ENCODE peak calls at places on chromosomes 7 and 10, in nine cellular contexts. P is NCI-H69; O is stimulated activated CD8-positive, alpha-beta memory T cell treated with anti-CD3 and anti-CD28 coated beads, Interleukin-7, amount 100 ng/mL, for 1 hour; E is iris pigment epithelial cell; T is CD4-positive, alpha-beta T cell; V is iPS-NIHi11; B is sciatic nerve; W is activated naive CD8-positive, alpha-beta T cell treated with anti-CD3 and anti-CD28 coated beads, Interleukin-2, amount 10 ng/mL, durations not matched to agents 7 days and 5 days; X is effector memory CD8-positive, alpha-beta T cell. M is an unnamed sample.

GRCh38 chr7:1918063-1918645 is 248.1 kb downstream of the ELFN1 start:
- DNase-seq in P (no peak), O (no peak), E (no peak), T (no peak), V (no peak), B (no peak), W (no peak), X (no peak), M (no peak)

GRCh38 chr7:24755541-24756416 is 1.5 kb downstream of the GSDME start:
- DNase-seq in P (no peak), O (no peak), E (peak), T (no peak), V (no peak), B (no peak), W (no peak), X (no peak), M (no peak)

GRCh38 chr10:114017873-114018272 is 25.8 kb upstream of the ADRB1 start:
- DNase-seq in P (no peak), O (no peak), E (no peak), T (no peak), V (no peak), B (no peak), W (no peak), X (no peak), M (no peak)

GRCh38 chr7:70693300-70693689 is 438.6 kb upstream of the GALNT17 start:
- DNase-seq in P (peak), O (no peak), E (peak), T (no peak), V (no peak), B (no peak), W (no peak), X (no peak), M (no peak)

GRCh38 chr7:158475036-158475678 is 112.5 kb downstream of the PTPRN2 start:
- DNase-seq in P (no peak), O (no peak), E (no peak), T (no peak), V (no peak), B (no peak), W (no peak), X (no peak), M (no peak)

GRCh38 chr10:72611783-72612182 is 14.1 kb downstream of the MICU1 start:
- DNase-seq in P (peak), O (no peak), E (no peak), T (no peak), V (no peak), B (no peak), W (no peak), X (no peak), M (no peak)

GRCh38 chr7:28096713-28097112 is 83.9 kb downstream of the JAZF1 start:
- DNase-seq in P (peak), O (no peak), E (peak), T (peak), V (peak), B (no peak), W (no peak), X (peak), M (peak)

GRCh38 chr7:67625257-67625713 is 628.7 kb downstream of the TYW1 start:
- DNase-seq in P (peak), O (no peak), E (peak), T (no peak), V (peak), B (peak), W (peak), X (peak), M (no peak)

GRCh38 chr7:124171068-124171467 is 138.2 kb upstream of the TMEM229A start:
- DNase-seq in P (peak), O (no peak), E (peak), T (no peak), V (peak), B (no peak), W (no peak), X (no peak), M (no peak)

M was measured in activated gamma-delta T cell treated with Interleukin-2 at 50 U/mL for 16 hours.